ENCODE peak calls at places on chromosomes 1 and 21, in seven cellular contexts. R is AG09309, E is NB4, B is AG04449, U is uterus, M is epithelial cell of esophagus, C is IMR-90. V is an unnamed sample.
A peak's percentile ranks its signal among the peaks of the same experiment; 100 is the strongest.

GRCh38 chr21:16870116-16870515 is 642.7 kb upstream of the CXADR start:
- DNase-seq in R (peak; percentile 32), M (peak; percentile 24), U (no peak), E (no peak), B (no peak), C (peak; percentile 5), V (peak; percentile 72)

GRCh38 chr21:41638201-41638790 is 128.6 kb downstream of the RIPK4 start:
- DNase-seq in U (no peak), R (no peak), M (no peak), E (no peak), B (no peak), C (no peak), V (no peak)

GRCh38 chr1:56758135-56758534 is 61.1 kb downstream of the FYB2 start:
- DNase-seq in R (no peak), B (no peak), U (no peak), E (no peak), C (no peak), M (peak; percentile 40), V (no peak)

GRCh38 chr21:27681841-27682240 is 715.0 kb upstream of the ADAMTS5 start:
- DNase-seq in M (peak; percentile 34), U (no peak), B (no peak), E (no peak), C (peak; percentile 53), R (no peak), V (peak; percentile 18)

GRCh38 chr1:221781102-221781744 is 39.3 kb upstream of the DUSP10 start:
- DNase-seq in E (peak; percentile 40), U (no peak), M (no peak), B (no peak), R (no peak), C (peak; percentile 27), V (peak; percentile 54)

GRCh38 chr1:84721152-84721551 is 30.9 kb upstream of the SSX2IP start:
- DNase-seq in B (no peak), M (peak; percentile 72), U (no peak), R (peak; percentile 57), C (peak; percentile 81), E (no peak), V (peak; percentile 80)

GRCh38 chr1:215018555-215018954 is 64.0 kb upstream of the KCNK2 start:
- DNase-seq in U (no peak), M (no peak), E (no peak), R (no peak), B (no peak), C (peak; percentile 98), V (peak; percentile 79)

GRCh38 chr1:1173793-1174415 is at the start of gene TTLL10:
- DNase-seq in M (no peak), R (no peak), B (no peak), U (no peak), E (no peak), C (no peak), V (no peak)

GRCh38 chr1:156756355-156756754 is 4.9 kb upstream of the HDGF start:
- DNase-seq in M (no peak), C (no peak), E (no peak), R (no peak), B (no peak), U (no peak), V (no peak)

GRCh38 chr1:218430802-218431201 is 85.7 kb downstream of the TGFB2 start:
- DNase-seq in M (no peak), R (no peak), U (no peak), E (no peak), C (peak; percentile 58), B (no peak), V (no peak)

GRCh38 chr1:187051618-187052232 is 223.0 kb downstream of the PLA2G4A start:
- DNase-seq in M (peak; percentile 72), C (peak; percentile 58), E (peak; percentile 52), R (peak; percentile 11), B (no peak), U (no peak), V (peak; percentile 62)

GRCh38 chr21:37904879-37905278 is 11.4 kb downstream of the KCNJ6 start:
- DNase-seq in M (no peak), U (no peak), C (no peak), E (no peak), B (no peak), R (no peak), V (peak; percentile 14)

GRCh38 chr1:22332795-22333499 is 118.7 kb upstream of the ZBTB40 start:
- DNase-seq in B (no peak), U (no peak), C (no peak), R (no peak), M (peak; percentile 15), E (no peak), V (no peak)

GRCh38 chr1:201069636-201070035 is 42.6 kb downstream of the CACNA1S start:
- DNase-seq in B (no peak), C (no peak), R (no peak), U (no peak), E (no peak), M (no peak), V (no peak)

GRCh38 chr1:225762002-225762441 is 15.6 kb upstream of the SRP9 start:
- DNase-seq in R (no peak), U (no peak), B (no peak), E (no peak), M (peak; percentile 40), C (peak; percentile 36), V (peak; percentile 52)

GRCh38 chr21:45836694-45837670 is 144.6 kb upstream of the COL6A1 start:
- DNase-seq in B (no peak), M (peak; percentile 14), C (no peak), R (no peak), E (no peak), U (no peak), V (no peak)

GRCh38 chr1:172699111-172699510 is 40.2 kb downstream of the FASLG start:
- DNase-seq in R (no peak), E (peak; percentile 64), C (peak; percentile 65), U (no peak), B (no peak), M (peak; percentile 94), V (peak; percentile 30)

GRCh38 chr1:43924516-43924915 is 9.1 kb upstream of the ARTN start:
- DNase-seq in B (no peak), U (no peak), M (peak; percentile 93), C (peak; percentile 26), R (no peak), E (no peak), V (peak; percentile 34)

GRCh38 chr1:169484107-169484506 is 1.6 kb downstream of the SLC19A2 start:
- DNase-seq in U (no peak), B (no peak), R (no peak), E (no peak), M (peak; percentile 82), C (no peak), V (peak; percentile 43)

GRCh38 chr1:158809862-158810261 is 21.3 kb upstream of the MNDA start:
- DNase-seq in B (no peak), M (no peak), C (no peak), R (no peak), E (peak; percentile 86), U (no peak), V (no peak)
- H3K4me3 ChIP-seq in B (no peak overlapping the region), M (no peak overlapping the region), C (no peak overlapping the region), R (no peak overlapping the region), E (peak overlapping the region; percentile 49), U (no peak overlapping the region), V (no peak overlapping the region)

DNA sequence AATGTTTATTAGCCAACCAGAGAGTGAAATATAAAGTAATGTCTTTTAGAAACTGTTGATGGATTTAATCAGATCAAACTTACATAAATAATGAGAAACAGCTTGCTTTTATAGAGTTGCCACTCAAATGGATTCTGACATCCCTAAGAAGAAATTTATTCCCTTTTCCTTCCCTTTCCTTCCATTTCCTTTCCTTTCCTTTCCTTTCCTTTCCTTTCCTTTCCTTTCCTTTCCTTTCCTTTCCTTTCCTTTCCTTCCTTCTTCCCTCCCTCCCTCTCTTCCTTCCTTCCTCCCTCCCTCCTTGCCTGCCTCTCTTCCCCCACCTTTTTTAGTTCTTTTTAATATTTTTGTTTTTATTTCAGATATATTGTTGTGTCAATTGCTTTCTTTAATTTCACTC is 27.3 kb downstream of the PRRX1 start:
- DNase-seq in C (no peak), E (no peak), U (no peak), R (no peak), B (no peak), M (no peak), V (no peak)
- H3K4me3 ChIP-seq in C (no peak overlapping the region), E (no peak overlapping the region), U (no peak overlapping the region), R (no peak overlapping the region), B (no peak overlapping the region), M (no peak overlapping the region), V (no peak overlapping the region)

GRCh38 chr1:25541425-25541824 is 2.0 kb upstream of the LDLRAP1 start:
- DNase-seq in E (no peak), M (no peak), U (no peak), R (no peak), B (no peak), C (no peak), V (no peak)

GRCh38 chr1:25543106-25543424 is 341 bp upstream of the LDLRAP1 start:
- DNase-seq in M (no peak), E (no peak), R (no peak), B (no peak), U (no peak), C (no peak), V (no peak)

GRCh38 chr1:25540750-25541350 is 2.6 kb upstream of the LDLRAP1 start:
- DNase-seq in C (no peak), E (no peak), B (no peak), U (no peak), M (no peak), R (no peak), V (no peak)

GRCh38 chr1:25543425-25544242 is at the start of gene LDLRAP1:
- DNase-seq in E (peak; percentile 77), U (peak; percentile 83), M (peak; percentile 79), B (no peak), R (no peak), C (peak; percentile 62), V (peak; percentile 63)

GRCh38 chr1:25541889-25542658 is 1.3 kb upstream of the LDLRAP1 start:
- DNase-seq in B (no peak), E (no peak), C (no peak), R (no peak), U (no peak), M (no peak), V (no peak)
- H3K4me3 ChIP-seq in B (no peak overlapping the region), E (no peak overlapping the region), C (no peak overlapping the region), R (no peak overlapping the region), U (no peak overlapping the region), M (no peak overlapping the region), V (no peak overlapping the region)

DNA sequence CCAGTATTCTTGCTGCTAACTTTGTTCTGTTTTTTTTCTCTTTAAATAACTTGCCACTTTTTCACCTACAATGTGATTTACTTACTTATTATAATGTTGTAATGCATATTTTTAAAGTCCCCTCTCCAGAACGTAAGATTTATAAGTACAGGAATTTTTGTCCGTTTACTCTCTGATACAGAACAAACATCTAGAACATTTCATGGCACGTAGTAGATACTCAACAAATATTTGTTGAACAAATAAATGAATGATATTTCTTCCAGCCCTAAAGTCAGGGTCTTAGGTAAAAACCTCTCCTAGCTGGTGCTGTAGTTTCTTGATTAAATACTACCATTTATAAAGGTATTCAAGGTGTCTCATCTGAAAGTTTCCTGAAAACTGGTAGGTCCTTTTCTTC is 125.1 kb downstream of the ZBTB18 start:
- DNase-seq in E (no peak), U (no peak), C (no peak), M (no peak), B (no peak), R (no peak), V (no peak)
- H3K4me3 ChIP-seq in E (no peak overlapping the region), U (no peak overlapping the region), C (no peak overlapping the region), M (no peak overlapping the region), B (no peak overlapping the region), R (no peak overlapping the region), V (no peak overlapping the region)

V was measured in fibroblast of mammary gland.